ENCODE peak calls at places on chromosomes 13 and 19, in ten cellular contexts. I is ELR; K is astrocyte; U is stimulated activated CD8-positive, alpha-beta memory T cell treated with anti-CD3 and anti-CD28 coated beads, Interleukin-4, amount 100 ng/mL, for 1 hour; F is HT1080; H is AG04450; T is IMR-90; D is endodermal cell; R is activated naive CD4-positive, alpha-beta T cell treated with anti-CD3 and anti-CD28 coated beads, Interleukin-2, amount 50 U/mL, for 72 hours; O is kidney tubule cell. Q is an unnamed sample.

GRCh38 chr19:8609210-8610040 is 1.1 kb downstream of the ADAMTS10 start:
- DNase-seq in I (peak), T (peak), F (no peak), R (peak), O (peak), U (no peak), K (peak), D (peak), H (no peak), Q (no peak)

GRCh38 chr13:34722931-34723330 is 219.1 kb upstream of the NBEA start:
- DNase-seq in H (no peak), U (no peak), O (peak), I (no peak), R (no peak), T (no peak), D (no peak), K (no peak), F (no peak), Q (no peak)

GRCh38 chr19:39410620-39411005 is 1.9 kb upstream of the PLEKHG2 start:
- DNase-seq in R (no peak), U (peak), K (no peak), I (no peak), D (no peak), T (no peak), F (no peak), H (no peak), O (no peak), Q (no peak)

GRCh38 chr19:10852098-10852800 is 4.0 kb downstream of the C19orf38 start:
- DNase-seq in U (no peak), H (peak), I (peak), F (peak), K (peak), T (peak), R (no peak), O (peak), D (peak), Q (no peak)

GRCh38 chr13:99376132-99376531 is 68.9 kb upstream of the GPR183 start:
- DNase-seq in I (no peak), H (no peak), K (no peak), U (no peak), O (peak), F (no peak), D (peak), R (no peak), T (no peak), Q (no peak)

GRCh38 chr19:45782162-45782623 is at the start of gene DMPK:
- DNase-seq in I (peak), D (no peak), R (no peak), F (no peak), U (no peak), K (no peak), T (no peak), H (no peak), O (no peak), Q (no peak)

GRCh38 chr13:29754486-29754806 is 96.0 kb downstream of the UBL3 start:
- DNase-seq in K (peak), I (peak), U (no peak), F (peak), H (no peak), R (no peak), D (peak), T (peak), O (peak), Q (no peak)

GRCh38 chr13:60572003-60572792 is 175.2 kb downstream of the TDRD3 start:
- DNase-seq in D (peak), I (peak), F (peak), U (no peak), H (no peak), R (no peak), T (peak), K (peak), O (peak), Q (no peak)

GRCh38 chr13:41054212-41054877 is 7.0 kb upstream of the WBP4 start:
- DNase-seq in U (no peak), T (peak), I (peak), R (peak), F (peak), H (no peak), O (peak), K (peak), D (no peak), Q (no peak)

GRCh38 chr19:57110592-57111328 is 9.0 kb upstream of the USP29 start:
- DNase-seq in H (no peak), U (no peak), F (peak), D (no peak), T (no peak), I (peak), O (no peak), K (no peak), R (no peak), Q (no peak)

GRCh38 chr13:32728327-32728726 is 142.1 kb downstream of the PDS5B start:
- DNase-seq in R (no peak), F (no peak), T (no peak), O (no peak), I (no peak), K (no peak), U (no peak), D (no peak), H (no peak), Q (no peak)

GRCh38 chr19:9793051-9793591 is 24.6 kb upstream of the ZNF846 start:
- DNase-seq in T (peak), K (peak), D (no peak), I (peak), O (peak), U (peak), H (no peak), F (no peak), R (no peak), Q (no peak)

GRCh38 chr19:19817357-19817756 is 4.2 kb downstream of the ZNF506 start:
- DNase-seq in T (no peak), U (peak), I (no peak), F (no peak), R (peak), O (no peak), K (no peak), D (no peak), H (no peak), Q (no peak)

GRCh38 chr19:4185413-4186086 is 3.1 kb downstream of the ANKRD24 start:
- DNase-seq in D (peak), H (no peak), T (no peak), K (no peak), R (no peak), F (no peak), U (no peak), I (no peak), O (no peak), Q (no peak)

GRCh38 chr19:648305-648704 is 8.6 kb downstream of the FGF22 start:
- DNase-seq in H (no peak), U (no peak), I (no peak), O (no peak), T (no peak), F (no peak), R (no peak), D (no peak), K (no peak), Q (no peak)

GRCh38 chr13:46354143-46355087 is 32.6 kb downstream of the RUBCNL start:
- DNase-seq in K (peak), R (peak), F (peak), U (no peak), D (no peak), T (peak), I (peak), H (peak), O (peak), Q (peak)

GRCh38 chr19:6259312-6259861 is 20.4 kb downstream of the MLLT1 start:
- DNase-seq in O (no peak), R (no peak), F (no peak), H (no peak), I (no peak), U (no peak), K (no peak), D (no peak), T (peak), Q (no peak)

GRCh38 chr13:98525452-98525851 is 51.5 kb downstream of the STK24 start:
- DNase-seq in K (no peak), U (no peak), F (no peak), H (no peak), O (no peak), R (no peak), I (no peak), D (no peak), T (no peak), Q (no peak)

GRCh38 chr19:48858984-48859710 is 9.3 kb downstream of the PLEKHA4 start:
- DNase-seq in D (peak), H (no peak), K (no peak), O (no peak), F (no peak), I (no peak), U (peak), R (peak), T (no peak), Q (no peak)

GRCh38 chr19:15701757-15702589 is 25.9 kb upstream of the OR10H2 start:
- DNase-seq in F (no peak), R (no peak), K (no peak), O (no peak), D (no peak), T (no peak), H (no peak), U (no peak), I (no peak), Q (no peak)

Q was measured in SIG-M5.